ENCODE peak calls at places on chromosome 10, in ten cellular contexts. E is left ventricle myocardium inferior, Y is GM06990, V is Caco-2, Q is astrocyte of the spinal cord, F is psoas muscle, C is lung, G is mucosa of descending colon, I is choroid plexus epithelial cell, D is IMR-90. B is an unnamed sample.

GRCh38 chr10:5622586-5622985 is 43.8 kb downstream of the ASB13 start:
- DNase-seq in Q (no peak), C (no peak), Y (no peak), E (no peak), F (no peak), D (peak; percentile 36), G (no peak), I (no peak), V (no peak), B (peak; percentile 38)

GRCh38 chr10:78819361-78820006 is 249.3 kb upstream of the ZMIZ1 start:
- DNase-seq in Q (no peak), E (no peak), I (no peak), C (no peak), V (no peak), F (no peak), G (no peak), Y (no peak), D (no peak), B (no peak)

GRCh38 chr10:103395754-103396066 is 565 bp downstream of the ATP5MK start:
- DNase-seq in D (peak; percentile 7), F (no peak), I (peak; percentile 39), G (peak; percentile 35), V (no peak), Q (peak; percentile 19), E (no peak), Y (no peak), C (no peak), B (no peak)

GRCh38 chr10:101441539-101442455 is 87.8 kb downstream of the BTRC start:
- DNase-seq in I (peak; percentile 90), G (peak; percentile 38), V (peak; percentile 68), D (peak; percentile 78), F (no peak), C (no peak), E (no peak), Q (peak; percentile 65), Y (peak; percentile 4), B (peak; percentile 19)

GRCh38 chr10:124572751-124573150 is 111.1 kb downstream of the LHPP start:
- DNase-seq in V (no peak), G (no peak), I (no peak), Q (no peak), F (no peak), D (no peak), E (no peak), C (no peak), Y (no peak), B (no peak)

GRCh38 chr10:35341521-35341920 is 5.2 kb downstream of the CCNY start:
- DNase-seq in C (no peak), V (no peak), D (no peak), F (no peak), Y (peak; percentile 54), E (no peak), I (no peak), Q (no peak), G (no peak), B (no peak)

GRCh38 chr10:122114156-122114747 is 125.3 kb downstream of the TACC2 start:
- DNase-seq in I (no peak), G (peak; percentile 35), C (no peak), E (no peak), Q (peak; percentile 20), D (peak; percentile 34), Y (no peak), V (no peak), F (no peak), B (no peak)

GRCh38 chr10:17257466-17258321 is 29.7 kb downstream of the VIM start:
- DNase-seq in Y (peak; percentile 10), G (peak; percentile 83), D (peak; percentile 78), V (peak; percentile 75), C (peak; percentile 60), F (no peak), I (peak; percentile 90), E (no peak), Q (peak; percentile 79), B (peak; percentile 29)

GRCh38 chr10:123038782-123039631 is 30.2 kb downstream of the ACADSB start:
- DNase-seq in I (no peak), G (no peak), Q (no peak), Y (no peak), V (no peak), E (no peak), D (no peak), F (no peak), C (no peak), B (no peak)

GRCh38 chr10:70412356-70412755 is 8.4 kb downstream of the EIF4EBP2 start:
- DNase-seq in D (no peak), V (no peak), C (no peak), Q (no peak), E (no peak), Y (no peak), F (no peak), I (no peak), G (no peak), B (no peak)

GRCh38 chr10:22911889-22912762 is 15.7 kb upstream of the ARMC3 start:
- DNase-seq in Y (no peak), E (no peak), D (no peak), Q (peak; percentile 56), I (peak; percentile 88), G (peak; percentile 58), F (no peak), C (no peak), V (no peak), B (no peak)

GRCh38 chr10:114801411-114801813 is 20.2 kb upstream of the FHIP2A start:
- DNase-seq in G (no peak), E (no peak), V (no peak), Q (no peak), I (no peak), D (no peak), F (no peak), Y (no peak), C (no peak), B (no peak)

GRCh38 chr10:86301431-86301830 is 65.2 kb downstream of the GRID1 start:
- DNase-seq in E (no peak), V (no peak), G (no peak), Y (no peak), C (no peak), D (no peak), F (no peak), Q (no peak), I (no peak), B (no peak)

GRCh38 chr10:102300289-102300843 is 55.0 kb downstream of the GBF1 start:
- DNase-seq in C (no peak), D (peak; percentile 91), G (no peak), I (peak; percentile 81), Q (peak; percentile 86), V (no peak), E (no peak), Y (no peak), F (no peak), B (peak; percentile 57)

GRCh38 chr10:90430186-90430585 is 427.7 kb downstream of the HTR7 start:
- DNase-seq in Y (no peak), E (no peak), Q (no peak), V (no peak), G (no peak), C (no peak), D (no peak), F (no peak), I (no peak), B (no peak)

GRCh38 chr10:11344550-11344949 is 266.9 kb downstream of the USP6NL start:
- DNase-seq in F (no peak), I (no peak), Q (no peak), D (no peak), C (no peak), E (no peak), G (no peak), V (no peak), Y (no peak), B (no peak)

GRCh38 chr10:15433850-15434537 is 62.9 kb upstream of the FAM171A1 start:
- DNase-seq in I (peak; percentile 77), G (peak; percentile 65), V (peak; percentile 74), C (no peak), F (no peak), Q (peak; percentile 71), Y (no peak), D (peak; percentile 46), E (no peak), B (no peak)

DNA sequence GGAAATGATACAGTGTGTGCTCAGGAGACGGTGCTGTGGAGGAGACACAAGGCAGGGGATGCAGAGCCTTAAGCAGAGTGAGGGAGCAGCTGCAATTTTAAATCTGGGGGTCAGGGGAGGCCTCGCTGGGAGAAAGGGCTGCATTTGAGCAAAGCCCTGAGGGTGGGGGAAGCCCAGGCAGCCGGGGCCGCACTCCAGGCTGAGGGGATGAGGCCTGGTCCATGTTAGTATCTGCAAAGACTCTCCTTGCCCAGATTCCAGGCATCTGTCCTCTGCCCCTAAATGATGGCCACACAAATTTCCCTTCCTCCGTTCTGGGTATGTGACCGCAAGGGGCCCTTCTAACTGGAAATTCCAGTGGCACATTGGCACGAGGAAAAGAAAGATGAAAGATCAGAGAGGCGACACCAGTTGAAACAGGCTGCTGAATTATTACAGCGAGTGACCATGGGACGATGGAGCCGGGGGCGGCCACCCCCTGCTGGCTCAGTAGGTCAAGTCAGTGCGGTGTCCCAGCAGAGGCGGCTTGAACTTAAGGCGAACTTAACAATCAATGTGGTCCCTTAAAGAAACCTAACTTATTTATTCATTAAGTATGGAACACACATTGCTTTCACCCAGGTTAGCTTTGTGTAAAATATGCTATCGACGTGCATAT is 62.3 kb upstream of the KAT6B start:
- DNase-seq in V (no peak), E (no peak), I (no peak), C (no peak), G (no peak), Q (no peak), Y (no peak), F (no peak), D (no peak), B (no peak)
- TF ChIP-seq CTCF in V (no peak), E (no peak), I (no peak), C (no peak), G (no peak), Q (no peak), Y (no peak), F (no peak), D (no peak), B (no peak)

GRCh38 chr10:131979821-131980270 is 1.9 kb downstream of the BNIP3 start:
- DNase-seq in I (peak; percentile 31), Q (peak; percentile 25), F (peak; percentile 63), Y (no peak), V (no peak), C (no peak), E (peak; percentile 73), D (peak; percentile 40), G (peak; percentile 19), B (no peak)
- H3K4me3 ChIP-seq in I (peak overlapping the region; percentile 82), Q (peak overlapping the region; percentile 84), F (peak overlapping the region; percentile 91), Y (peak overlapping the region; percentile 86), V (peak overlapping the region; percentile 9), C (peak overlapping the region; percentile 8), E (peak overlapping the region; percentile 99), D (peak overlapping the region; percentile 92), G (no peak overlapping the region), B (peak overlapping the region; percentile 97)

DNA sequence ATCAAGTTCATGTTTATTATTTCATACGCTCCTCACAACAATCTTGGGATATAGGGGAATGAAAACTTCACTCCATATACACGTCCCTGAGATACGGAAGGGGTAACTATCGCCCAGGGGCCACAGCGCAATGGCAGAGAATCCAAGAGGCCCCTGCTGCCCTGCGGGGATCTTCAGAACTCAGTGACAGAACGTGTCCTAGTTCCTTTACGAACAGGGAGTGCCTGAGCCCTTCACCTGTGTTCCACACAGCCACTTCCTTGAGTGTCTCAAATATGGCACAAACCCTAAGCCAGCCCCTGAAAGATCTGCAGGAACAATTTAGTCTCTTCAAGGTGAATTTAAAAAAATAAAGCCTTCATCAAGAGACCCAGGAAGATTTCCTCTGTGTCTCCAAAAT is 25.9 kb downstream of the LYZL1 start:
- DNase-seq in E (no peak), G (no peak), V (no peak), C (no peak), Q (no peak), I (no peak), D (no peak), F (no peak), Y (no peak), B (no peak)
- TF ChIP-seq CTCF in E (no peak), G (no peak), V (no peak), C (no peak), Q (no peak), I (no peak), D (no peak), F (no peak), Y (no peak), B (no peak)

GRCh38 chr10:72090326-72090725 is 2.0 kb upstream of the SPOCK2 start:
- DNase-seq in C (no peak), E (no peak), V (no peak), D (no peak), F (no peak), G (no peak), I (no peak), Y (no peak), Q (no peak), B (no peak)
- H3K4me3 ChIP-seq in C (no peak overlapping the region), E (no peak overlapping the region), V (no peak overlapping the region), D (no peak overlapping the region), F (no peak overlapping the region), G (no peak overlapping the region), I (no peak overlapping the region), Y (no peak overlapping the region), Q (no peak overlapping the region), B (no peak overlapping the region)

B was measured in AG04449.